ENCODE peak calls at places on chromosome 5, in four cellular contexts. L is NT2/D1, D is Caki2, H is progenitor cell of endocrine pancreas. R is an unnamed sample.

GRCh38 chr5:168651654-168652053 is 72.5 kb upstream of the PANK3 start:
- DNase-seq in L (no peak), H (no peak), D (peak; percentile 16), R (no peak)

GRCh38 chr5:134114886-134115805 is 665 bp downstream of the TCF7 start:
- DNase-seq in H (peak; percentile 55), D (no peak), L (no peak), R (no peak)

GRCh38 chr5:7242118-7242517 is 153.8 kb upstream of the ADCY2 start:
- DNase-seq in H (no peak), L (no peak), D (no peak), R (no peak)

GRCh38 chr5:61318374-61318773 is 13.7 kb upstream of the ZSWIM6 start:
- DNase-seq in H (no peak), D (no peak), L (no peak), R (no peak)

GRCh38 chr5:131221888-131222287 is 42.0 kb upstream of the CDC42SE2 start:
- DNase-seq in H (no peak), L (no peak), D (no peak), R (no peak)

GRCh38 chr5:66273131-66273530 is 129.0 kb downstream of the SREK1 start:
- DNase-seq in H (no peak), D (no peak), L (no peak), R (no peak)

GRCh38 chr5:16666861-16667481 is 50.2 kb upstream of the RETREG1 start:
- DNase-seq in D (no peak), H (no peak), L (peak; percentile 11), R (no peak)

GRCh38 chr5:8700222-8700621 is 831.3 kb downstream of the MTRR start:
- DNase-seq in D (no peak), H (no peak), L (no peak), R (no peak)

GRCh38 chr5:10538789-10539684 is 24.8 kb upstream of the ANKRD33B start:
- DNase-seq in H (no peak), L (no peak), D (no peak), R (no peak)

GRCh38 chr5:81884871-81885270 is 87.0 kb upstream of the ATG10 start:
- DNase-seq in H (no peak), D (no peak), L (no peak), R (no peak)

GRCh38 chr5:6359941-6360683 is 18.2 kb downstream of the MED10 start:
- DNase-seq in H (no peak), L (no peak), D (no peak), R (no peak)

GRCh38 chr5:163894645-163895044 is 389.2 kb downstream of the MAT2B start:
- DNase-seq in D (no peak), H (no peak), L (no peak), R (no peak)

GRCh38 chr5:172910828-172911627 is 48.2 kb upstream of the RPL26L1 start:
- DNase-seq in H (no peak), D (peak; percentile 100), L (no peak), R (peak; percentile 88)

GRCh38 chr5:24535646-24536045 is 109.1 kb downstream of the CDH10 start:
- DNase-seq in L (no peak), H (no peak), D (no peak), R (no peak)

GRCh38 chr5:181163487-181164075 is 16.2 kb downstream of the OR2V2 start:
- DNase-seq in H (no peak), D (no peak), L (no peak), R (no peak)

GRCh38 chr5:88659529-88660325 is 223.3 kb downstream of the MEF2C start:
- DNase-seq in D (no peak), H (no peak), L (no peak), R (no peak)

GRCh38 chr5:20420991-20421595 is 433.1 kb upstream of the CDH18 start:
- DNase-seq in D (no peak), H (no peak), L (no peak), R (no peak)